ENCODE peak calls at places on chromosomes 7 and 10, in four cellular contexts. L, H, P and R are unnamed samples.

GRCh38 chr7:17660116-17660515 is 280.2 kb downstream of the SNX13 start:
- DNase-seq in H (no peak), L (no peak), P (no peak), R (no peak)

GRCh38 chr7:91603707-91604106 is 276.8 kb downstream of the MTERF1 start:
- DNase-seq in P (no peak), H (no peak), L (no peak), R (no peak)

GRCh38 chr7:148327379-148327778 is 263.2 kb upstream of the C7orf33 start:
- DNase-seq in H (no peak), P (no peak), L (peak; percentile 23), R (no peak)

GRCh38 chr7:39153647-39154046 is 175.9 kb downstream of the POU6F2 start:
- DNase-seq in H (no peak), P (no peak), L (no peak), R (no peak)

GRCh38 chr7:130648580-130648979 is 20.0 kb downstream of the COPG2 start:
- DNase-seq in L (no peak), H (no peak), P (no peak), R (no peak)

GRCh38 chr7:70583965-70584883 is 547.7 kb upstream of the GALNT17 start:
- DNase-seq in L (no peak), P (no peak), H (no peak), R (no peak)

GRCh38 chr7:95365151-95365550 is 31.0 kb downstream of the PON3 start:
- DNase-seq in H (no peak), L (peak; percentile 22), P (no peak), R (no peak)

GRCh38 chr7:57165285-57165899 is 33.2 kb upstream of the ZNF479 start:
- DNase-seq in P (no peak), L (no peak), H (no peak), R (no peak)

GRCh38 chr10:61774031-61774430 is 111.3 kb downstream of the CABCOCO1 start:
- DNase-seq in H (no peak), P (no peak), L (no peak), R (no peak)

GRCh38 chr7:155864271-155864985 is 52.2 kb upstream of the SHH start:
- DNase-seq in L (no peak), P (no peak), H (no peak), R (no peak)

GRCh38 chr7:107785170-107785569 is 17.9 kb downstream of the SLC26A3 start:
- DNase-seq in H (no peak), P (no peak), L (no peak), R (no peak)

GRCh38 chr7:26155531-26156375 is 3.8 kb downstream of the NFE2L3 start:
- DNase-seq in H (no peak), P (peak; percentile 34), L (no peak), R (no peak)

GRCh38 chr10:47311193-47311899 is 10.9 kb upstream of the GDF2 start:
- DNase-seq in L (peak; percentile 9), H (no peak), P (peak; percentile 83), R (peak; percentile 45)

DNA sequence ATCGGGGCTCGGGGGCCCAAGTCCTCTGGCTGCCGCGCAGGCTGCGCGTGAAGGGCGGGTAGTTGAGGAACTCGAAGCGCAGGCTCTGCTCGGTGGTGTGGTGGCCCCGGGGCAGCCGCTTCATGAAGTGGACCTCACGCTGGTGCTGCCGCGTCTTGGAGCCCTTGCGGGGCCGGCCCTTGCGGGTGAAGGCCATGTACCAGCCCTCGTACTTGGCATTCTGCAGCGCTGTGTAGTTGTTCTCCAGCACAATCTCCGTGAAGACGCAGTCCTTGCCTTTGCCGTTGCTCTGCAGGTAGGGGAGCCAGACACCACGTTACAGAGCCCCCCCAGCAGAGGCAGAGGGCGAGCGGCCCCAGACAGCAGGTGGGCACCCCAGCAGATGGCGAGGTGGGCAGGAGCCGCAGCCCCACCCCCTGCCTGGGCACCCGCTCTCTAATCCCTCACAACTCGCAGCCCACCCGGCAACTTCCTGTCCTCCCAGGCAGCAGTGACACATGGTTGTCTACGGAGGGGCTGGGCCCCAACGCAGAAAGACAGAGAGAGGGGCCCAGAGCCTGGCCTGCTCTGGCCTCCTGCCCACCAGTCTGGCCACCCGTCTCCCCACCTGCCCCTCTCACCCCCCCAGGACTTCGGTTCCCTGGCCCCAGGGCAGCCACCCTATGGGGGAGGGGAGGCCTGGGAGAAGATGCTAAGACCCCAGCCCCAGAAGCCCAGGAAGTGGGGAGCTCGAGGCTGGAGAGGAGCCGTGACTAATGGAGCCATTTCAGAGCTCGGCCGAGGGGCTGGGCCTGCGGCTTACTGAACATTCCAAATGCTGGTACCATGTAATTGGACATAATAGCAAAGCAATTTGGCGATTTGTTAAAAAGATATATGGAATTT is 5.3 kb downstream of the FGF8 start:
- DNase-seq in P (no peak), H (no peak), L (no peak), R (no peak)
- H3K4me1 ChIP-seq in P (no peaks in the 10 kb centered on the region), H (no peaks in the 10 kb centered on the region), L (no peaks in the 10 kb centered on the region), R (no peaks in the 10 kb centered on the region)

GRCh38 chr10:19638173-19638872 is 177.9 kb upstream of the PLXDC2 start:
- DNase-seq in H (no peak), L (peak; percentile 37), P (no peak), R (no peak)

GRCh38 chr10:19634163-19634562 is 182.1 kb upstream of the PLXDC2 start:
- DNase-seq in L (no peak), P (no peak), H (no peak), R (no peak)

GRCh38 chr10:19640864-19641263 is 175.4 kb upstream of the PLXDC2 start:
- DNase-seq in H (no peak), L (no peak), P (no peak), R (no peak)

DNA sequence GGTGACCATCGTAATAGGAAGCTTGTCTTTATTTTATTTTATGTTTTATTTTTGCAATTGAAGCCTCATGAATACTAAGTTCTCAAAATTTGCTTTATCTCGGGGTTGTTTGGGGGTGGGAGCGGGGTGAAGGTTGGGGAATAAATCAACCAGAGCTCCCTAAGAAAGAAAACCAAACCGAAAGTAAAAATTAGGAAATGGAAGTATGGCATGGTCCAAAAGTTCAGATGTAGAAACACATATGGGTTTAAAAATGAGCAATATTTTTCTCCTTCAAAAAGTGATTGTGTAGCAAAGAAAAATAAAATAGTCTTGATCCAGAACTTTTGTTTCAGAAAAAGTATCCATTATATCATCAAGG is 177.4 kb upstream of the PLXDC2 start:
- DNase-seq in H (no peak), P (no peak), L (no peak), R (no peak)
- H3K4me3 ChIP-seq in H (peak overlapping the region; percentile 35), P (peak overlapping the region; percentile 33), L (peak overlapping the region; percentile 29), R (peak overlapping the region; percentile 41)

GRCh38 chr7:7819442-7820247 is 101.2 kb upstream of the RPA3 start:
- DNase-seq in P (no peak), L (no peak), H (no peak), R (no peak)
- H3K4me1 ChIP-seq in P (no peaks in the 10 kb centered on the region), L (peaks cover 6% of the 10 kb centered on the region), H (no peaks in the 10 kb centered on the region), R (no peaks in the 10 kb centered on the region)

GRCh38 chr7:22230238-22230637 is 126.7 kb downstream of the RAPGEF5 start:
- DNase-seq in L (no peak), P (no peak), H (no peak), R (no peak)
- H3K4me3 ChIP-seq in L (no peak overlapping the region), P (no peak overlapping the region), H (no peak overlapping the region), R (no peak overlapping the region)

DNA sequence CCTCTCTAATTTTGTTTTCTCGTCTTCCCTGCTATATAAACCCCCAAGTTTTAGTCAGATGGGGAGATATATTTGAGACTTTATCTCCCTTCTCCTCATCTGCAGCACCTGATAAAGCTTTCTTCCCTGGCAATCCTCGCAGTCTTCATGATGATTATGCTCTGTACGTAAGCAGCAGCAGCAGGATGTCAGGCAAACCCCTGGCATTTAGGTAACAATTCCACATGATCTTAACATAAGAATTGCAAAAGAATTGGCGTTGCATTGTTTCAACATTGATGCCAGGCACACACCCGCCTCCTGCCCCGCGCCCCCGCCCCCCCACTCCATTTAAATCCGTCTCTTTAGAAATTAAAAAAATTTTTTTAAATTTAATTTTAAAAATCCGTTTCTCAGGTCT is 6.1 kb downstream of the PKD1L1 start:
- DNase-seq in P (no peak), H (no peak), L (no peak), R (no peak)
- H3K4me1 ChIP-seq in P (peaks cover 23% of the 10 kb centered on the region), H (peaks cover 16% of the 10 kb centered on the region), L (peaks cover 13% of the 10 kb centered on the region), R (no peaks in the 10 kb centered on the region)

GRCh38 chr10:125721035-125721434 is 1.5 kb downstream of the EDRF1 start:
- DNase-seq in P (no peak), H (no peak), L (no peak), R (no peak)
- H3K4me3 ChIP-seq in P (peak overlapping the region; percentile 98), H (no peak overlapping the region), L (peak overlapping the region; percentile 84), R (peak overlapping the region; percentile 92)

GRCh38 chr10:14565199-14565598 is 209.5 kb downstream of the FAM107B start:
- DNase-seq in H (no peak), P (no peak), L (no peak), R (peak; percentile 76)

GRCh38 chr10:14562615-14563214 is 212.0 kb downstream of the FAM107B start:
- DNase-seq in H (no peak), L (no peak), P (no peak), R (no peak)

GRCh38 chr10:14564268-14564744 is 210.4 kb downstream of the FAM107B start:
- DNase-seq in L (no peak), H (no peak), P (no peak), R (no peak)

GRCh38 chr10:14562197-14562596 is 212.5 kb downstream of the FAM107B start:
- DNase-seq in L (no peak), P (no peak), H (no peak), R (no peak)

GRCh38 chr10:14563359-14563758 is 211.3 kb downstream of the FAM107B start:
- DNase-seq in P (no peak), H (no peak), L (no peak), R (no peak)
- H3K4me1 ChIP-seq in P (peaks cover 46% of the 10 kb centered on the region), H (peaks cover 2% of the 10 kb centered on the region), L (peaks cover 77% of the 10 kb centered on the region), R (no peaks in the 10 kb centered on the region)

DNA sequence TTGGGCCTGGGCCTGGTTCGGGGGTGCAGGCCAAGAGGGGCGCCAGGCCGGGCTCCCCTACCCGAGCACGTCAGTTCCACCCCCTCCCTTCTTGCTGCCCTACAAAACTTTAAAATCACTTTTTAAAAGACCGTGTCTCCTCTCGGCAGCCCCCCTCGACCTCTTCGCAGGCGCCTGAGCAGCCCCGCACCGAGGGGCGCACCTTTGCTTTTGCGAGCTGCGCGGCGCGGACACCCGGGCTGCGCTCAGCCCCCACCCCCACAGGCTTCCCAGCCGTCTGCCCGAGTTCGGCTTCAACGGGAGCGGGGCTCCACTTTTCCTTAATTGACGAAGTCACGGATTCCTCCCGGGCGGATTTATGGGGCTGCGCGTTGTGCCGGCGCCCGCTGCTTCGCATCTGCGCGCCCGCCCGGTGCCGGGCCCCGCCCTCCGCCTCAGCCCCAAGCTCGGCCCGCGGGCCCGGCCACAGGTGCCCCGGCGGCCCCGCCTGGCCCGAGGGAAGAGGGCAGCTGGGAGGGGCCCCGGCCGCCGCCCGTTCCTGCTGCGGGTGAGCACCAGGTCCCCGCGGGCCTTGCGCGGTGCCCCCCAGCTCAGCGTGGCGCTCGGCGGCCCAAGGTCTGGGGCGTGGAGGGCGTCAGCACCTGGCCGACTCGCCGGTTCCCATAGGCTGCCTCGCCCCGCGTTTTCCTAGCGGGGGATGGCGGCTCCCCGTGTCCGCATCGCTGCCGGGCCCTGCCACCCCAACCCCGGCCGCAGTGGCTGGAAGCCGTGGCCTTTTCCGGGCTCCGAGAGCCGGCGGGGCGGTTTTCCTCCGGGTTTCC is 10.8 kb upstream of the MNX1 start:
- DNase-seq in P (no peak), L (no peak), H (no peak), R (no peak)
- H3K4me3 ChIP-seq in P (no peak overlapping the region), L (peak overlapping the region; percentile 45), H (peak overlapping the region; percentile 16), R (peak overlapping the region; percentile 53)

GRCh38 chr7:1459930-1460756 is 873 bp upstream of the MICALL2 start:
- DNase-seq in P (peak; percentile 37), L (no peak), H (no peak), R (no peak)

GRCh38 chr7:1457059-1457948 is 2.0 kb downstream of the MICALL2 start:
- DNase-seq in L (no peak), H (no peak), P (no peak), R (no peak)

GRCh38 chr7:1457949-1458675 is 1.2 kb downstream of the MICALL2 start:
- DNase-seq in L (no peak), P (peak; percentile 37), H (no peak), R (no peak)

GRCh38 chr7:1459512-1459892 is 232 bp upstream of the MICALL2 start:
- DNase-seq in H (peak; percentile 100), P (peak; percentile 100), L (peak; percentile 99), R (peak; percentile 100)

GRCh38 chr7:1458676-1459511 is at the start of gene MICALL2:
- DNase-seq in L (peak; percentile 67), H (peak; percentile 93), P (peak; percentile 91), R (peak; percentile 90)
- H3K4me1 ChIP-seq in L (peaks cover 62% of the 10 kb centered on the region), H (peaks cover 3% of the 10 kb centered on the region), P (peaks cover 45% of the 10 kb centered on the region), R (peaks cover 20% of the 10 kb centered on the region)